ENCODE peak calls at places on chromosomes 5 and 9, in eight cellular contexts. J is breast epithelium; I is CD4-positive, alpha-beta T cell; A is lower leg skin; T is AG09309; F is left lung; Q is AG04449; H is uterus. D is an unnamed sample.

GRCh38 chr9:135971106-135971766 is 10.1 kb upstream of the UBAC1 start:
- DNase-seq in F (no peak), I (no peak), J (no peak), T (peak), H (no peak), Q (peak), A (no peak), D (no peak)

GRCh38 chr5:37495210-37495609 is 116.1 kb downstream of the WDR70 start:
- DNase-seq in I (no peak), Q (peak), H (no peak), A (no peak), J (no peak), T (no peak), F (no peak), D (no peak)

GRCh38 chr5:179268966-179269693 is 76.1 kb downstream of the ADAMTS2 start:
- DNase-seq in J (peak), Q (no peak), F (no peak), H (peak), T (no peak), A (peak), I (no peak), D (peak)

GRCh38 chr9:94005272-94005901 is 50.2 kb upstream of the BARX1 start:
- DNase-seq in I (no peak), Q (no peak), F (no peak), H (no peak), A (no peak), T (no peak), J (no peak), D (no peak)

GRCh38 chr9:98230354-98230753 is 25.1 kb downstream of the TBC1D2 start:
- DNase-seq in J (no peak), Q (no peak), I (no peak), F (no peak), T (no peak), H (no peak), A (no peak), D (no peak)

GRCh38 chr5:59661939-59662615 is 231.4 kb downstream of the PDE4D start:
- DNase-seq in F (no peak), I (no peak), J (no peak), T (no peak), H (no peak), A (no peak), Q (no peak), D (no peak)

GRCh38 chr9:17204611-17205165 is 69.8 kb downstream of the CNTLN start:
- DNase-seq in A (peak), F (peak), H (no peak), J (no peak), Q (no peak), T (no peak), I (no peak), D (no peak)

GRCh38 chr9:84711936-84712335 is 42.4 kb downstream of the NTRK2 start:
- DNase-seq in F (no peak), J (peak), I (no peak), H (no peak), Q (no peak), T (peak), A (peak), D (peak)

GRCh38 chr5:73945505-73945904 is 319.5 kb downstream of the ARHGEF28 start:
- DNase-seq in Q (no peak), T (no peak), A (no peak), F (no peak), H (no peak), J (no peak), I (no peak), D (no peak)

GRCh38 chr9:68457803-68458202 is 82.9 kb downstream of the TMEM252 start:
- DNase-seq in H (no peak), J (no peak), Q (no peak), A (no peak), F (no peak), T (no peak), I (no peak), D (no peak)

GRCh38 chr5:6753851-6754250 is 40.6 kb downstream of the TENT4A start:
- DNase-seq in H (no peak), J (no peak), T (no peak), I (no peak), Q (no peak), F (no peak), A (no peak), D (no peak)

GRCh38 chr9:70405808-70406445 is 8.5 kb downstream of the KLF9 start:
- DNase-seq in H (peak), Q (no peak), I (no peak), A (peak), F (no peak), T (no peak), J (no peak), D (no peak)

GRCh38 chr5:1243487-1244152 is 18.4 kb downstream of the SLC6A18 start:
- DNase-seq in A (no peak), J (no peak), H (no peak), T (no peak), I (no peak), F (no peak), Q (no peak), D (no peak)

GRCh38 chr9:5643005-5643624 is 14.2 kb downstream of the RIC1 start:
- DNase-seq in F (no peak), Q (no peak), H (no peak), T (no peak), I (no peak), J (no peak), A (no peak), D (no peak)

GRCh38 chr9:99368341-99369326 is 146.6 kb downstream of the SEC61B start:
- DNase-seq in H (peak), A (peak), Q (peak), J (no peak), F (no peak), I (no peak), T (no peak), D (peak)

GRCh38 chr9:98010450-98010849 is 27.3 kb downstream of the ANP32B start:
- DNase-seq in F (no peak), H (no peak), T (no peak), I (no peak), A (no peak), J (no peak), Q (no peak), D (no peak)

GRCh38 chr5:19987594-19988345 is at the start of gene CDH18:
- DNase-seq in A (peak), I (no peak), Q (no peak), T (no peak), J (peak), F (peak), H (no peak), D (peak)

GRCh38 chr5:141349917-141350619 is at the start of gene PCDHGB1:
- DNase-seq in Q (no peak), J (no peak), I (peak), A (peak), F (no peak), T (no peak), H (no peak), D (no peak)
- TF ChIP-seq CTCF in Q (peak), J (peak), I (no peak), A (no peak), F (no peak), T (peak), H (no peak), D (peak)

DNA sequence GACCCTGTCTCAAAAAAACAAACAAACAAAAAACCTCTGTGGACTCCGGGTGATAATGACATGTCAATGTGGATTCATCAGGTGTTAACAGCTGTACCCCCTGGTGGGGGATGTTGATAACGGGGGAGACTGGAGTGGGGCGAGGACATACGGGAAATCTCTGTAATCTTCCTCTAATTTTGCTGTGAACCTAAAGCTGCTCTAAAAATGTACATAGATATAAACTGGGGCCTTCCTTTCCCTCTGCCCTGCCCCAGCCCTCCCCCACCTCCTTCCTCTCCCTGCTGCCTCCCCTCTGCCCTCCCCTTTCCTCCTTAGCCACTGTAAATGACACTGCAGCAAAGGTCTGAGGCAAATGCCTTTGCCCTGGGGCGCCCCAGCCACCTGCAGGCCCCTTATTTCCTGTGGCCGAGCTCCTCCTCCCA is 1.4 kb upstream of the CEL start:
- DNase-seq in T (no peak), F (no peak), H (no peak), I (no peak), A (no peak), Q (no peak), J (no peak), D (no peak)
- TF ChIP-seq CTCF in T (no peak), F (no peak), H (no peak), I (peak), A (no peak), Q (no peak), J (no peak), D (no peak)

GRCh38 chr9:7186175-7186574 is 428.4 kb downstream of the KDM4C start:
- DNase-seq in H (no peak), A (no peak), I (no peak), J (no peak), F (no peak), T (no peak), Q (no peak), D (no peak)
- TF ChIP-seq CTCF in H (no peak), A (no peak), I (no peak), J (no peak), F (peak), T (peak), Q (peak), D (no peak)

GRCh38 chr5:169302046-169302445 is 1.1 kb upstream of the SLIT3 start:
- DNase-seq in Q (no peak), A (peak), J (no peak), F (no peak), I (no peak), T (no peak), H (no peak), D (no peak)

GRCh38 chr5:169301386-169301930 is 519 bp upstream of the SLIT3 start:
- DNase-seq in A (no peak), Q (no peak), H (no peak), T (no peak), J (no peak), I (no peak), F (no peak), D (no peak)

GRCh38 chr5:169299146-169299545 is 1.8 kb downstream of the SLIT3 start:
- DNase-seq in I (no peak), Q (no peak), T (no peak), J (no peak), F (no peak), A (no peak), H (no peak), D (no peak)

GRCh38 chr5:169299651-169300467 is 1.1 kb downstream of the SLIT3 start:
- DNase-seq in F (no peak), J (no peak), T (no peak), Q (no peak), I (no peak), A (peak), H (no peak), D (no peak)

GRCh38 chr5:169300468-169301385 is at the start of gene SLIT3:
- DNase-seq in T (peak), I (no peak), H (peak), Q (peak), A (peak), J (peak), F (peak), D (peak)
- TF ChIP-seq CTCF in T (no peak), I (no peak), H (no peak), Q (no peak), A (no peak), J (no peak), F (no peak), D (no peak)

DNA sequence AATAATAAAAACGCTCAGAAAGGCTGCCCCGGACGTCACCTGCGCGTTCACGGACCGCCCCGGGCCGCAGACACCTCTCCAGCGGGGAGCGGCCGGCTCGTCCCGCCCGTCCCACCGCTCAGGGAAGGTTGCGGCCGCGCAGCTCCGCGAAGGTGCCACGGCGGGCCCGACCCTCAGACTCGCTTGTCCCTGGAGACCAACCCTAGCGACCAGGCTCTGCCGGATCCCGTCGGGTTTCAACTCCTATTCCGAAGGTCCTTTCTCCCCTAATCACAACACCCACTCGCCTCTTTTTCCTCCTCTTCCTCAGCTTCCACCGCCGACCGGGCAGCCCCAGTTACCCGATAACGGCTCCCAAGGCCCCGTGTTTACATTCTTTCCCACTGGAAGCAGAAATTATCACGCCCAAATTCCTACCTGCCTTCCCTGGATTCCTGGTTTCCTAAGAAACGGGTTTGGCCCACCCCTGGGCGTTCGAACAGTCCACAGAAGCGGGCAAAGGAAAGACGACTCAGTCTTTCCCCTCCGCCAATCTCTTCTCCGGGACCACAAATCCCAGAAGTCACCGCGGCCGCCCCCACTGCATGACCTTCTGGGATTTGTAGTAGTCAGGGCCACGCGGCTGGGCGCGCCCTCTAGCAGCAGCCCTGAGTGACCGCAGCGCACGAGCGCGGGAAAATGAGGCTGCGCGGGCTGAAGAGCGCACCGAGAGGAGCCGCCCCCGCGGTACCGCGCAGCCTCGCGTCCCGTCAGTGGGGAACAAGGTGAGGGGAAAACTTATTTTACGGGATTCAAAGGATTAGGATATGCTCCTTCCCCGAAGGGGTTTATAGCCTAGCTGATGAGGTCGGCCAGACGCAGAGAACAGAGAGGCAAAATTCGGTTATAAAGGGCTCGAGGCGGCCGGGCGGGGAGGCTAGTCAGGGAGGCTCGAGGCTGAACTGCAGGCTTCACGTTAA is at the start of gene TTC33:
- DNase-seq in Q (peak), J (peak), H (peak), T (peak), F (peak), I (peak), A (peak), D (peak)
- TF ChIP-seq CTCF in Q (peak), J (peak), H (peak), T (peak), F (peak), I (peak), A (peak), D (peak)

GRCh38 chr9:103881419-103881818 is 212.7 kb upstream of the SMC2 start:
- DNase-seq in H (no peak), I (no peak), T (no peak), Q (no peak), F (no peak), A (no peak), J (no peak), D (no peak)
- TF ChIP-seq CTCF in H (no peak), I (no peak), T (no peak), Q (no peak), F (no peak), A (no peak), J (no peak), D (no peak)

GRCh38 chr9:96619491-96620154 is at the start of gene CDC14B:
- DNase-seq in T (no peak), Q (peak), J (peak), I (peak), H (peak), A (peak), F (peak), D (peak)
- TF ChIP-seq CTCF in T (peak), Q (peak), J (no peak), I (no peak), H (peak), A (no peak), F (no peak), D (peak)

DNA sequence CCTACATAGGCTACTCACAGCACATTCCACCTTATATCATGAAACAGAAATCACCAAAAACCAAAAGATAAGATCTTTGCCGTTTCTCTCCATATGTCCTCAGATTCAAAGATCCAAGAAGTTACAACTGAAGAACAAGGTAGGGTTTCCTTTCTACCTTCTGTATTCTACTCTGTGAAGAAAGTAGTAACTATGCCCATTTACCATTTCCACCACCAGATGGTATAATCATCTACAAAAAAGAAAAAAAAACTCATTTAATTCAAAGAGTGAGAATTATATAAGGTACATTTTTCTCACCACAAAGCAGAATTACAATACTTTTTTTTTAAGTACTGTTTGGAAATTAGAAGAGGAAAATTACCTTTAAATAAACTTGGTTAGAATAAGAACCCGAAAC is 172.6 kb upstream of the PTGER4 start:
- DNase-seq in I (no peak), A (no peak), T (no peak), J (no peak), Q (no peak), F (no peak), H (no peak), D (no peak)
- TF ChIP-seq CTCF in I (no peak), A (no peak), T (peak), J (no peak), Q (no peak), F (no peak), H (no peak), D (no peak)

DNA sequence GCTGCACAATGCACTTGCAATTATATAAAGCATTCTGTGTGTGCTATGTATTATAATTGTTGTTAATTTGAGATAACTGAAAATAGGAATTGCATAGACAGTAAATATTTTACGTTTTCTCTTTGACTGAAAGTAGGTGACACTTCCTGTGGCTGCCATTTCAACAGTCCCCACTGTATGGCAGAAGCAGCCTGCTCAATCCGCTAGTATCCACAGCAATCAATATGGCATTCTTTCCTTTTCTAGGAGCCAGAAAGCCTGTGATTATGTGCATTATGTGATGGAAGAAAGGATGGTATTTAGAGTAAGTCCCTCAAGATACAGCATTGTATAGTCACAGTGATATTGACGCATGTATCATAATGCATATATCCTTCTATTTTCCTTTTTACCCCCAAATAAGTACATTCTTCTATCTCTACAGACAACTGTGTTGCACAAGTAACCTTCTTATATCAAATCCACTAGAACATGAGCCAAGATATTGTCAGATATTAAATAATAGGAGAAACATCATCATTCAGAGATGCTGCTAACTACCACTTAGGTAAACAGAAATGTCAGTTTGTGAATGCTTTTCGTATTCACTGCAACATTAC is 59.7 kb downstream of the CARTPT start:
- DNase-seq in H (no peak), A (no peak), T (no peak), I (no peak), F (no peak), Q (no peak), J (no peak), D (no peak)
- TF ChIP-seq CTCF in H (no peak), A (no peak), T (peak), I (no peak), F (peak), Q (peak), J (peak), D (no peak)